ENCODE peak calls at places on chromosomes 11 and 22, in four cellular contexts. One of them, this sample, is unnamed.

GRCh38 chr11:1234054-1234720 is 11.3 kb downstream of the MUC5B start:
- DNase-seq in IMR-90: no peak
- DNase-seq in SJSA1: no peak
- DNase-seq in HCT116: no peak
- DNase-seq in this sample: peak; percentile 23

GRCh38 chr11:16184588-16184987 is 171.8 kb downstream of the SOX6 start:
- DNase-seq in IMR-90: peak; percentile 92
- DNase-seq in SJSA1: peak; percentile 70
- DNase-seq in HCT116: no peak
- DNase-seq in this sample: peak; percentile 27

GRCh38 chr11:114019574-114019973 is 39.9 kb upstream of the ZBTB16 start:
- DNase-seq in IMR-90: no peak
- DNase-seq in SJSA1: no peak
- DNase-seq in HCT116: no peak
- DNase-seq in this sample: no peak

GRCh38 chr11:65557280-65558001 is 718 bp downstream of the LTBP3 start:
- DNase-seq in IMR-90: no peak
- DNase-seq in SJSA1: no peak
- DNase-seq in HCT116: no peak
- DNase-seq in this sample: no peak

GRCh38 chr11:122439911-122440782 is 215.4 kb upstream of the UBASH3B start:
- DNase-seq in IMR-90: peak; percentile 45
- DNase-seq in SJSA1: no peak
- DNase-seq in HCT116: no peak
- DNase-seq in this sample: no peak

GRCh38 chr11:133718238-133718637 is 127.1 kb downstream of the SPATA19 start:
- DNase-seq in IMR-90: no peak
- DNase-seq in SJSA1: no peak
- DNase-seq in HCT116: no peak
- DNase-seq in this sample: no peak

GRCh38 chr11:65308281-65308891 is 6.3 kb upstream of the CDC42EP2 start:
- DNase-seq in IMR-90: no peak
- DNase-seq in SJSA1: no peak
- DNase-seq in HCT116: no peak
- DNase-seq in this sample: peak; percentile 61

GRCh38 chr22:22851969-22852368 is 35.6 kb upstream of the IGLL5 start:
- DNase-seq in IMR-90: no peak
- DNase-seq in SJSA1: no peak
- DNase-seq in HCT116: no peak
- DNase-seq in this sample: no peak

GRCh38 chr11:20055312-20055711 is 105.0 kb downstream of the DBX1 start:
- DNase-seq in IMR-90: no peak
- DNase-seq in SJSA1: no peak
- DNase-seq in HCT116: no peak
- DNase-seq in this sample: no peak

GRCh38 chr11:83681045-83681781 is 395.0 kb upstream of the CCDC90B start:
- DNase-seq in IMR-90: no peak
- DNase-seq in SJSA1: no peak
- DNase-seq in HCT116: no peak
- DNase-seq in this sample: no peak

GRCh38 chr11:77090046-77090372 is 12.6 kb upstream of the OMP start:
- DNase-seq in IMR-90: no peak
- DNase-seq in SJSA1: no peak
- DNase-seq in HCT116: no peak
- DNase-seq in this sample: no peak

GRCh38 chr22:43110927-43111623 is 525 bp downstream of the BIK start:
- DNase-seq in IMR-90: no peak
- DNase-seq in SJSA1: no peak
- DNase-seq in HCT116: no peak
- DNase-seq in this sample: peak; percentile 50

GRCh38 chr11:97574976-97575665 is 1185.3 kb downstream of the JRKL start:
- DNase-seq in IMR-90: no peak
- DNase-seq in SJSA1: no peak
- DNase-seq in HCT116: no peak
- DNase-seq in this sample: no peak

DNA sequence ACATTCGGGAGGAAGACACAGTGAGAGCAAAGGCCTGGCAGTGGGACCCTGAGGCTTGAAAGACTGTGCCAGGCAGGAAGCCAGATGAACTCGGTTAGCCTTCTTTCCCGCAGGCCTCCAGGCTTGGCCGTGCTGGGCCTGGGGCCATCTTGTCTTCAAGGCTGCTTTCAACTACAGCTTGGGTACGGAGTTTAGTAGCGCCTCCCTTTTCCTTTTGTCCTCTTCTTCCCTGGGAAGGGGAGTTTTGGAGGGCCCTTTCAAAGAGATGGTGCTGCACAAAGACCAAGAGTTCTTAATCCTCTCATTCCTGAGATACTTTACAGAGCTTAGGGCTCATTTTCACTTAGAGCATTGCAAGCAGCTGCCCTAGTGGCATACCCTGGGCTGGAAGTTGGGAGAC is 87.5 kb downstream of the TP53I11 start:
- DNase-seq in IMR-90: no peak
- DNase-seq in SJSA1: no peak
- DNase-seq in HCT116: no peak
- DNase-seq in this sample: no peak
- H3K4me3 ChIP-seq in IMR-90: no peak overlapping the region
- H3K4me3 ChIP-seq in SJSA1: no peak overlapping the region
- H3K4me3 ChIP-seq in HCT116: no peak overlapping the region
- H3K4me3 ChIP-seq in this sample: no peak overlapping the region

GRCh38 chr11:46366661-46367161 is 14.8 kb upstream of the MDK start:
- DNase-seq in IMR-90: no peak
- DNase-seq in SJSA1: no peak
- DNase-seq in HCT116: no peak
- DNase-seq in this sample: no peak
- H3K4me1 ChIP-seq in IMR-90: peaks cover 31% of the 10 kb centered on the region
- H3K4me1 ChIP-seq in SJSA1: peaks cover 31% of the 10 kb centered on the region
- H3K4me1 ChIP-seq in HCT116: peaks cover 49% of the 10 kb centered on the region
- H3K4me1 ChIP-seq in this sample: peaks cover under 1% of the 10 kb centered on the region

DNA sequence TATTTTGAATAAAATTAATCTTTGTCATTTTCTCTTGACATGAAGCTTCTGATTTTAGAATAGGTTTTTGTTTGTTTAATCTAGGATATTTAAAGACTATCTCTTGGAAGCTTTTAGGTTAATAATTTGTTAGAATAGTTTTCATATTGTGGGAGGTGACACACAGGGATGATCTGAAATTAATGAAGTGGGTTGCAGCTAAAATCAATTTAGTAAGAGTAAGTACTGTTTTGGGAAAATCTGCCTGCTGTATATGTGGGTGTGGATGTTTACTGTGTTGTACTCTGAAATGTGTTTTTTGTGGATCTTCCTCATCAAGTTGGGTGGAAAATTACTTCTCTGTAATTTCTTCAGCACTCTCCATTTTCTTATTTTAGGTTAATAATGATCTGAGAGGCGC is 67.3 kb downstream of the BID start:
- DNase-seq in IMR-90: no peak
- DNase-seq in SJSA1: no peak
- DNase-seq in HCT116: no peak
- DNase-seq in this sample: no peak
- H3K4me3 ChIP-seq in IMR-90: peak overlapping the region; percentile 34
- H3K4me3 ChIP-seq in SJSA1: peak overlapping the region; percentile 26
- H3K4me3 ChIP-seq in HCT116: peak overlapping the region; percentile 45
- H3K4me3 ChIP-seq in this sample: peak overlapping the region; percentile 1

DNA sequence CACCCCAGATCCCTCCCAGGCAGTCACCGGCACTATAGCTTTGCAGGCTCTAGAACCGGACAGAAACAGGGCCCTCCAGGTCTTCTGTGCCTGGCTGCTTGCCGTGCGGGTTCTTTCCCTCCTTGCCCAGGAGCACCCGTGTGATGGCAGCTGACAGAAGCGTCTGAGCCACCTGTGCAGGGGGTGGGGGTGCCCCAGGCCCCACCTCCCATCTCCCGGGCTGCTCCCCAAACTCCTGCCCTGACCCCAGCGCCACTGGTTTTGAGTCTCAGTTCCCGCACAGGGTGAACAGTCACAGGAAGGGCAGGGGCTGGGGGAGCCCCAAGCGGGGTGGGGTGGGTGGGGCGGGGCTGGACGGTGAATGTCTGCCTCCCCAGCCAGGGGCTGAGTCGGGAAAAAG is 13.2 kb upstream of the PHLDA2 start:
- DNase-seq in IMR-90: no peak
- DNase-seq in SJSA1: no peak
- DNase-seq in HCT116: no peak
- DNase-seq in this sample: no peak
- H3K4me1 ChIP-seq in IMR-90: peaks cover 7% of the 10 kb centered on the region
- H3K4me1 ChIP-seq in SJSA1: peaks cover 40% of the 10 kb centered on the region
- H3K4me1 ChIP-seq in HCT116: peaks cover 41% of the 10 kb centered on the region
- H3K4me1 ChIP-seq in this sample: peaks cover 30% of the 10 kb centered on the region

This sample was measured in colonic mucosa.